ENCODE peak calls at places on chromosomes 12 and 14, in seven cellular contexts. M is NCI-H226; G is midbrain; R is mesendoderm; D is ureter; I is effector CD4-positive, alpha-beta T cell; T is tibial nerve. J is an unnamed sample.
A peak's percentile ranks its signal among the peaks of the same experiment; 100 is the strongest.

GRCh38 chr12:58425481-58426392 is 484.4 kb downstream of the ATP23 start:
- DNase-seq in T (no peak), M (peak; percentile 92), R (peak; percentile 83), D (peak; percentile 49), G (no peak), I (no peak), J (no peak)

GRCh38 chr14:78399316-78399889 is 229.2 kb downstream of the NRXN3 start:
- DNase-seq in R (peak; percentile 37), T (no peak), I (no peak), G (no peak), M (no peak), D (no peak), J (no peak)

GRCh38 chr12:132366341-132366861 is 37.0 kb upstream of the GALNT9 start:
- DNase-seq in I (no peak), D (no peak), T (no peak), M (no peak), R (no peak), G (no peak), J (no peak)

GRCh38 chr14:65658202-65658601 is 245.7 kb downstream of the FUT8 start:
- DNase-seq in M (peak; percentile 23), I (no peak), R (no peak), T (no peak), D (no peak), G (no peak), J (peak; percentile 8)

GRCh38 chr12:85516667-85517325 is 236.8 kb downstream of the ALX1 start:
- DNase-seq in D (no peak), I (no peak), M (peak; percentile 9), G (no peak), T (no peak), R (no peak), J (no peak)

GRCh38 chr12:75390899-75391538 is at the start of gene GLIPR1L2:
- DNase-seq in M (peak; percentile 99), I (peak; percentile 66), D (peak; percentile 96), G (peak; percentile 99), T (peak; percentile 89), R (peak; percentile 99), J (peak; percentile 97)

GRCh38 chr14:86296173-86296572 is 766.2 kb downstream of the FLRT2 start:
- DNase-seq in D (no peak), I (no peak), M (no peak), T (no peak), G (no peak), R (no peak), J (peak; percentile 28)

GRCh38 chr14:99910337-99911268 is 117.4 kb downstream of the EML1 start:
- DNase-seq in T (no peak), I (no peak), M (peak; percentile 59), D (no peak), G (no peak), R (no peak), J (peak; percentile 43)

GRCh38 chr12:16920451-16920850 is 314.5 kb upstream of the LMO3 start:
- DNase-seq in I (no peak), D (no peak), T (no peak), G (no peak), M (no peak), R (peak; percentile 4), J (no peak)

GRCh38 chr12:66495709-66496108 is 183.2 kb downstream of the GRIP1 start:
- DNase-seq in G (no peak), M (no peak), D (no peak), T (no peak), R (no peak), I (no peak), J (no peak)

GRCh38 chr12:63525831-63526230 is 142.5 kb downstream of the DPY19L2 start:
- DNase-seq in M (no peak), D (no peak), G (no peak), I (no peak), R (no peak), T (no peak), J (no peak)

GRCh38 chr12:52193991-52194390 is 2.2 kb upstream of the KRT80 start:
- DNase-seq in G (no peak), D (no peak), M (peak; percentile 87), R (peak; percentile 63), I (no peak), T (no peak), J (no peak)

GRCh38 chr12:9649532-9649940 is 20.0 kb upstream of the CLEC2D start:
- DNase-seq in I (no peak), D (no peak), T (no peak), G (no peak), M (no peak), R (peak; percentile 45), J (no peak)

GRCh38 chr12:50218386-50218785 is 51.2 kb upstream of the CERS5 start:
- DNase-seq in R (peak; percentile 68), M (peak; percentile 78), I (no peak), D (no peak), G (no peak), T (no peak), J (no peak)

GRCh38 chr12:28500373-28501024 is 310.2 kb downstream of the CCDC91 start:
- DNase-seq in D (no peak), G (no peak), T (no peak), R (no peak), M (peak; percentile 80), I (no peak), J (no peak)

J was measured in AG09319.